ENCODE peak calls at places on chromosomes 16 and 17, in ten cellular contexts. Z is left colon; C is A549; V is CD4-positive, alpha-beta T cell; T is central memory CD4-positive, alpha-beta T cell; E is effector CD4-positive, alpha-beta T cell; P is left cardiac atrium; N is dorsolateral prefrontal cortex; Y is lower lobe of right lung; U is GF-D8. G is an unnamed sample.

GRCh38 chr16:31181102-31181830 is 1.3 kb downstream of the FUS start:
- DNase-seq in Z (no peak), C (no peak), V (no peak), T (no peak), E (no peak), P (peak), N (no peak), Y (peak), U (no peak), G (no peak)

GRCh38 chr16:85029413-85029794 is 1.8 kb downstream of the KIAA0513 start:
- DNase-seq in Z (no peak), C (no peak), V (peak), T (peak), E (peak), P (no peak), N (no peak), Y (no peak), U (no peak), G (peak)

GRCh38 chr17:72386619-72387237 is 265.9 kb downstream of the SOX9 start:
- DNase-seq in Z (no peak), C (peak), V (no peak), T (no peak), E (no peak), P (no peak), N (no peak), Y (no peak), U (no peak), G (no peak)

GRCh38 chr17:29357821-29358232 is 32.3 kb upstream of the TAOK1 start:
- DNase-seq in Z (no peak), C (no peak), V (no peak), T (no peak), E (no peak), P (no peak), N (no peak), Y (no peak), U (no peak), G (no peak)

GRCh38 chr17:62180772-62181171 is 115.7 kb upstream of the MED13 start:
- DNase-seq in Z (no peak), C (no peak), V (no peak), T (no peak), E (no peak), P (no peak), N (no peak), Y (no peak), U (no peak), G (no peak)

GRCh38 chr17:21370430-21370829 is 5.7 kb upstream of the KCNJ12 start:
- DNase-seq in Z (no peak), C (no peak), V (no peak), T (no peak), E (no peak), P (peak), N (no peak), Y (no peak), U (no peak), G (no peak)

GRCh38 chr16:4664538-4665418 is 28.6 kb upstream of the NUDT16L1 start:
- DNase-seq in Z (peak), C (peak), V (peak), T (peak), E (peak), P (no peak), N (no peak), Y (peak), U (peak), G (no peak)

GRCh38 chr17:9612016-9612415 is 33.3 kb upstream of the USP43 start:
- DNase-seq in Z (no peak), C (no peak), V (no peak), T (no peak), E (no peak), P (no peak), N (no peak), Y (no peak), U (no peak), G (no peak)

GRCh38 chr17:57735707-57736106 is 9.4 kb downstream of the CCDC182 start:
- DNase-seq in Z (no peak), C (peak), V (no peak), T (no peak), E (no peak), P (no peak), N (no peak), Y (no peak), U (no peak), G (no peak)

GRCh38 chr17:6070895-6071511 is 824 bp downstream of the WSCD1 start:
- DNase-seq in Z (no peak), C (peak), V (no peak), T (no peak), E (no peak), P (no peak), N (peak), Y (no peak), U (no peak), G (no peak)

GRCh38 chr16:4015275-4015990 is 100.8 kb downstream of the ADCY9 start:
- DNase-seq in Z (no peak), C (peak), V (no peak), T (no peak), E (no peak), P (no peak), N (no peak), Y (no peak), U (no peak), G (no peak)

GRCh38 chr17:82249896-82250581 is 21.2 kb downstream of the SLC16A3 start:
- DNase-seq in Z (peak), C (no peak), V (no peak), T (no peak), E (no peak), P (peak), N (no peak), Y (peak), U (no peak), G (no peak)

GRCh38 chr16:12613131-12613991 is 190.3 kb downstream of the CPPED1 start:
- DNase-seq in Z (no peak), C (peak), V (no peak), T (no peak), E (no peak), P (no peak), N (no peak), Y (no peak), U (no peak), G (no peak)

GRCh38 chr17:28047806-28048205 is 5.3 kb downstream of the NLK start:
- DNase-seq in Z (no peak), C (no peak), V (no peak), T (no peak), E (no peak), P (no peak), N (no peak), Y (no peak), U (no peak), G (no peak)

GRCh38 chr17:69818467-69818866 is 256.6 kb upstream of the KCNJ16 start:
- DNase-seq in Z (no peak), C (no peak), V (no peak), T (no peak), E (no peak), P (no peak), N (no peak), Y (no peak), U (no peak), G (no peak)

GRCh38 chr16:35797811-35798210 is 2338.4 kb downstream of the TP53TG3F start:
- DNase-seq in Z (no peak), C (no peak), V (no peak), T (no peak), E (no peak), P (no peak), N (no peak), Y (no peak), U (no peak), G (no peak)

GRCh38 chr17:80104321-80104955 is 3.1 kb downstream of the GAA start:
- DNase-seq in Z (peak), C (no peak), V (no peak), T (no peak), E (no peak), P (no peak), N (no peak), Y (peak), U (no peak), G (no peak)

GRCh38 chr17:75267403-75268232 is 3.4 kb downstream of the MIF4GD start:
- DNase-seq in Z (peak), C (peak), V (no peak), T (no peak), E (no peak), P (no peak), N (no peak), Y (no peak), U (no peak), G (no peak)

GRCh38 chr17:299546-299945 is 53.1 kb downstream of the RPH3AL start:
- DNase-seq in Z (no peak), C (no peak), V (no peak), T (no peak), E (no peak), P (no peak), N (no peak), Y (peak), U (no peak), G (no peak)

GRCh38 chr16:66695935-66696668 is 441 bp downstream of the CMTM4 start:
- DNase-seq in Z (peak), C (peak), V (no peak), T (no peak), E (peak), P (no peak), N (no peak), Y (peak), U (no peak), G (no peak)

GRCh38 chr16:89693289-89693731 is 6.8 kb downstream of the CDK10 start:
- DNase-seq in Z (no peak), C (no peak), V (no peak), T (no peak), E (no peak), P (peak), N (no peak), Y (no peak), U (no peak), G (no peak)

G was measured in activated CD4-positive, CD25-positive, alpha-beta regulatory T cell treated with anti-CD3 and anti-CD28 coated beads, Interleukin-2, amount 50 U/mL, for 16 hours.